ENCODE peak calls at places on chromosomes 6 and 20, in six cellular contexts. W is COR-L47; D is NCI-H774; K is activated CD4-positive, alpha-beta T cell treated with anti-CD3 and anti-CD28 coated beads, Interleukin-2, amount 50 U/mL, for 4 hours; H is Calu3; A is mucosa of descending colon. V is an unnamed sample.

GRCh38 chr6:26597821-26598220 is 1.1 kb downstream of the ABT1 start:
- DNase-seq in W (no peak), D (no peak), K (no peak), H (no peak), A (no peak), V (no peak)

GRCh38 chr6:125191916-125192609 is 38.5 kb downstream of the TPD52L1 start:
- DNase-seq in W (peak), D (peak), K (peak), H (peak), A (peak), V (peak)

GRCh38 chr6:109454483-109455160 is 950 bp downstream of the MICAL1 start:
- DNase-seq in W (no peak), D (no peak), K (peak), H (no peak), A (peak), V (no peak)

GRCh38 chr20:34475979-34476736 is 40.1 kb upstream of the DYNLRB1 start:
- DNase-seq in W (no peak), D (no peak), K (no peak), H (peak), A (peak), V (peak)

GRCh38 chr6:166420351-166420750 is 37.6 kb upstream of the MPC1 start:
- DNase-seq in W (no peak), D (no peak), K (no peak), H (peak), A (no peak), V (no peak)

GRCh38 chr20:2261105-2261504 is 34.7 kb upstream of the TGM3 start:
- DNase-seq in W (peak), D (no peak), K (no peak), H (peak), A (peak), V (peak)

GRCh38 chr6:47360388-47360787 is 50.7 kb upstream of the TNFRSF21 start:
- DNase-seq in W (no peak), D (no peak), K (no peak), H (no peak), A (no peak), V (no peak)

GRCh38 chr20:50127587-50128519 is 14.9 kb upstream of the UBE2V1 start:
- DNase-seq in W (no peak), D (no peak), K (no peak), H (no peak), A (no peak), V (no peak)

GRCh38 chr6:41723178-41723935 is 12.1 kb downstream of the TFEB start:
- DNase-seq in W (no peak), D (no peak), K (no peak), H (peak), A (peak), V (no peak)

GRCh38 chr20:46040902-46041535 is 12.0 kb downstream of the SLC12A5 start:
- DNase-seq in W (no peak), D (no peak), K (no peak), H (peak), A (peak), V (peak)

GRCh38 chr6:46440133-46440532 is 51.1 kb downstream of the RCAN2 start:
- DNase-seq in W (no peak), D (no peak), K (no peak), H (no peak), A (no peak), V (no peak)

GRCh38 chr6:3370361-3371221 is 86.3 kb downstream of the SLC22A23 start:
- DNase-seq in W (no peak), D (peak), K (no peak), H (no peak), A (no peak), V (no peak)

GRCh38 chr20:57157106-57157691 is 109.2 kb downstream of the BMP7 start:
- DNase-seq in W (no peak), D (no peak), K (no peak), H (no peak), A (no peak), V (no peak)

GRCh38 chr20:32980990-32981389 is 23.2 kb downstream of the SUN5 start:
- DNase-seq in W (no peak), D (no peak), K (no peak), H (no peak), A (no peak), V (no peak)

GRCh38 chr6:21771626-21772320 is 178.2 kb downstream of the SOX4 start:
- DNase-seq in W (no peak), D (no peak), K (no peak), H (no peak), A (no peak), V (no peak)

GRCh38 chr20:64079273-64080012 is at the start of gene RGS19:
- DNase-seq in W (peak), D (peak), K (peak), H (peak), A (peak), V (peak)

GRCh38 chr6:145544031-145544430 is 191.3 kb downstream of the EPM2A start:
- DNase-seq in W (no peak), D (no peak), K (no peak), H (peak), A (no peak), V (peak)

GRCh38 chr6:13677878-13678254 is 33.8 kb downstream of the RANBP9 start:
- DNase-seq in W (no peak), D (no peak), K (no peak), H (no peak), A (no peak), V (no peak)

GRCh38 chr6:104638841-104639290 is 220.9 kb downstream of the HACE1 start:
- DNase-seq in W (no peak), D (no peak), K (no peak), H (no peak), A (no peak), V (no peak)

GRCh38 chr6:93886416-93886815 is 467.1 kb upstream of the EPHA7 start:
- DNase-seq in W (no peak), D (no peak), K (no peak), H (no peak), A (no peak), V (no peak)

GRCh38 chr6:56671651-56672461 is 29.2 kb upstream of the DST start:
- DNase-seq in W (no peak), D (no peak), K (no peak), H (no peak), A (peak), V (no peak)

GRCh38 chr6:46221221-46221793 is 50.5 kb upstream of the ENPP5 start:
- DNase-seq in W (peak), D (peak), K (no peak), H (peak), A (peak), V (peak)

GRCh38 chr6:123661105-123661891 is 24.5 kb upstream of the TRDN start:
- DNase-seq in W (no peak), D (no peak), K (no peak), H (no peak), A (no peak), V (no peak)

GRCh38 chr6:152271681-152272464 is 365.3 kb downstream of the SYNE1 start:
- DNase-seq in W (no peak), D (no peak), K (no peak), H (no peak), A (no peak), V (no peak)

GRCh38 chr6:162363757-162364156 is 363.8 kb downstream of the PRKN start:
- DNase-seq in W (no peak), D (no peak), K (no peak), H (no peak), A (no peak), V (no peak)

GRCh38 chr6:21341910-21342309 is 251.6 kb upstream of the SOX4 start:
- DNase-seq in W (no peak), D (no peak), K (no peak), H (no peak), A (no peak), V (no peak)

GRCh38 chr6:120965814-120966213 is 368.5 kb downstream of the TBC1D32 start:
- DNase-seq in W (no peak), D (no peak), K (no peak), H (no peak), A (no peak), V (no peak)

GRCh38 chr6:41033776-41034175 is 5.2 kb downstream of the UNC5CL start:
- DNase-seq in W (no peak), D (no peak), K (no peak), H (no peak), A (no peak), V (no peak)

GRCh38 chr6:120378582-120379220 is 955.6 kb downstream of the TBC1D32 start:
- DNase-seq in W (peak), D (no peak), K (no peak), H (no peak), A (peak), V (peak)

GRCh38 chr6:30613251-30614043 is 3.6 kb downstream of the PPP1R10 start:
- DNase-seq in W (no peak), D (no peak), K (no peak), H (no peak), A (no peak), V (no peak)

GRCh38 chr20:23145281-23145700 is 59.2 kb upstream of the CD93 start:
- DNase-seq in W (no peak), D (no peak), K (no peak), H (no peak), A (no peak), V (no peak)

GRCh38 chr6:24936641-24937317 is 1.0 kb upstream of the RIPOR2 start:
- DNase-seq in W (no peak), D (no peak), K (peak), H (no peak), A (no peak), V (no peak)

GRCh38 chr6:107807186-107807585 is 16.9 kb downstream of the SCML4 start:
- DNase-seq in W (peak), D (no peak), K (no peak), H (no peak), A (no peak), V (no peak)

GRCh38 chr6:135851442-135852271 is at the start of gene PDE7B:
- DNase-seq in W (no peak), D (peak), K (no peak), H (peak), A (peak), V (no peak)

GRCh38 chr6:100165442-100165841 is 171.4 kb upstream of the MCHR2 start:
- DNase-seq in W (no peak), D (no peak), K (no peak), H (no peak), A (no peak), V (no peak)

GRCh38 chr20:9672027-9672426 is 157.6 kb downstream of the LAMP5 start:
- DNase-seq in W (no peak), D (no peak), K (no peak), H (no peak), A (no peak), V (no peak)

GRCh38 chr6:41100871-41101287 is 28.1 kb downstream of the NFYA start:
- DNase-seq in W (no peak), D (no peak), K (peak), H (no peak), A (no peak), V (no peak)

GRCh38 chr6:147166360-147166944 is 37.8 kb upstream of the STXBP5 start:
- DNase-seq in W (no peak), D (no peak), K (no peak), H (no peak), A (no peak), V (no peak)

GRCh38 chr20:50283922-50284810 is 93.5 kb downstream of the CEBPB start:
- DNase-seq in W (no peak), D (peak), K (no peak), H (peak), A (no peak), V (peak)